ENCODE peak calls at places on chromosomes 7 and 10, in four cellular contexts. One of them, this sample, is unnamed.

GRCh38 chr10:60444494-60445064 is 54.9 kb upstream of the ANK3 start:
- DNase-seq in lower leg skin: no peak
- DNase-seq in fibroblast of mammary gland: peak
- DNase-seq in stimulated activated naive B cell treated with anti-CD40 and anti-IgM and Interleukin-4, amounts not matched to agents 10 μg/mL and 1 μg/mL and 100 μg/mL, for 72 hours: no peak
- DNase-seq in this sample: no peak

GRCh38 chr7:98105942-98106544 is 619 bp upstream of the LMTK2 start:
- DNase-seq in lower leg skin: peak
- DNase-seq in fibroblast of mammary gland: no peak
- DNase-seq in stimulated activated naive B cell treated with anti-CD40 and anti-IgM and Interleukin-4, amounts not matched to agents 10 μg/mL and 1 μg/mL and 100 μg/mL, for 72 hours: no peak
- DNase-seq in this sample: no peak

GRCh38 chr10:14971867-14972448 is 12.8 kb downstream of the MEIG1 start:
- DNase-seq in lower leg skin: no peak
- DNase-seq in fibroblast of mammary gland: peak
- DNase-seq in stimulated activated naive B cell treated with anti-CD40 and anti-IgM and Interleukin-4, amounts not matched to agents 10 μg/mL and 1 μg/mL and 100 μg/mL, for 72 hours: peak
- DNase-seq in this sample: peak

GRCh38 chr7:82677064-82677463 is 233.5 kb upstream of the CACNA2D1 start:
- DNase-seq in lower leg skin: no peak
- DNase-seq in fibroblast of mammary gland: no peak
- DNase-seq in stimulated activated naive B cell treated with anti-CD40 and anti-IgM and Interleukin-4, amounts not matched to agents 10 μg/mL and 1 μg/mL and 100 μg/mL, for 72 hours: no peak
- DNase-seq in this sample: peak

GRCh38 chr7:143416565-143417149 is 8.0 kb upstream of the EPHA1 start:
- DNase-seq in lower leg skin: no peak
- DNase-seq in fibroblast of mammary gland: peak
- DNase-seq in stimulated activated naive B cell treated with anti-CD40 and anti-IgM and Interleukin-4, amounts not matched to agents 10 μg/mL and 1 μg/mL and 100 μg/mL, for 72 hours: no peak
- DNase-seq in this sample: no peak

GRCh38 chr7:134789967-134790685 is 10.7 kb downstream of the CALD1 start:
- DNase-seq in lower leg skin: peak
- DNase-seq in fibroblast of mammary gland: peak
- DNase-seq in stimulated activated naive B cell treated with anti-CD40 and anti-IgM and Interleukin-4, amounts not matched to agents 10 μg/mL and 1 μg/mL and 100 μg/mL, for 72 hours: no peak
- DNase-seq in this sample: no peak

GRCh38 chr10:95537543-95537930 is 23.6 kb downstream of the SORBS1 start:
- DNase-seq in lower leg skin: no peak
- DNase-seq in fibroblast of mammary gland: no peak
- DNase-seq in stimulated activated naive B cell treated with anti-CD40 and anti-IgM and Interleukin-4, amounts not matched to agents 10 μg/mL and 1 μg/mL and 100 μg/mL, for 72 hours: no peak
- DNase-seq in this sample: no peak

GRCh38 chr10:131168238-131168875 is 143.2 kb downstream of the TCERG1L start:
- DNase-seq in lower leg skin: no peak
- DNase-seq in fibroblast of mammary gland: no peak
- DNase-seq in stimulated activated naive B cell treated with anti-CD40 and anti-IgM and Interleukin-4, amounts not matched to agents 10 μg/mL and 1 μg/mL and 100 μg/mL, for 72 hours: no peak
- DNase-seq in this sample: no peak

GRCh38 chr7:100678291-100678984 is 4.9 kb downstream of the GNB2 start:
- DNase-seq in lower leg skin: no peak
- DNase-seq in fibroblast of mammary gland: no peak
- DNase-seq in stimulated activated naive B cell treated with anti-CD40 and anti-IgM and Interleukin-4, amounts not matched to agents 10 μg/mL and 1 μg/mL and 100 μg/mL, for 72 hours: no peak
- DNase-seq in this sample: no peak

GRCh38 chr7:138125598-138126111 is 49.4 kb downstream of the AKR1D1 start:
- DNase-seq in lower leg skin: no peak
- DNase-seq in fibroblast of mammary gland: peak
- DNase-seq in stimulated activated naive B cell treated with anti-CD40 and anti-IgM and Interleukin-4, amounts not matched to agents 10 μg/mL and 1 μg/mL and 100 μg/mL, for 72 hours: no peak
- DNase-seq in this sample: no peak

GRCh38 chr10:130707389-130707979 is 571.3 kb downstream of the GLRX3 start:
- DNase-seq in lower leg skin: no peak
- DNase-seq in fibroblast of mammary gland: no peak
- DNase-seq in stimulated activated naive B cell treated with anti-CD40 and anti-IgM and Interleukin-4, amounts not matched to agents 10 μg/mL and 1 μg/mL and 100 μg/mL, for 72 hours: no peak
- DNase-seq in this sample: no peak

GRCh38 chr7:91034459-91035368 is 229.5 kb upstream of the FZD1 start:
- DNase-seq in lower leg skin: no peak
- DNase-seq in fibroblast of mammary gland: peak
- DNase-seq in stimulated activated naive B cell treated with anti-CD40 and anti-IgM and Interleukin-4, amounts not matched to agents 10 μg/mL and 1 μg/mL and 100 μg/mL, for 72 hours: peak
- DNase-seq in this sample: peak

GRCh38 chr10:32949221-32949678 is 8.8 kb downstream of the ITGB1 start:
- DNase-seq in lower leg skin: no peak
- DNase-seq in fibroblast of mammary gland: no peak
- DNase-seq in stimulated activated naive B cell treated with anti-CD40 and anti-IgM and Interleukin-4, amounts not matched to agents 10 μg/mL and 1 μg/mL and 100 μg/mL, for 72 hours: no peak
- DNase-seq in this sample: no peak

GRCh38 chr7:31550432-31550831 is 36.5 kb downstream of the ITPRID1 start:
- DNase-seq in lower leg skin: no peak
- DNase-seq in fibroblast of mammary gland: no peak
- DNase-seq in stimulated activated naive B cell treated with anti-CD40 and anti-IgM and Interleukin-4, amounts not matched to agents 10 μg/mL and 1 μg/mL and 100 μg/mL, for 72 hours: no peak
- DNase-seq in this sample: no peak

GRCh38 chr10:58545427-58545826 is 32.8 kb downstream of the BICC1 start:
- DNase-seq in lower leg skin: no peak
- DNase-seq in fibroblast of mammary gland: no peak
- DNase-seq in stimulated activated naive B cell treated with anti-CD40 and anti-IgM and Interleukin-4, amounts not matched to agents 10 μg/mL and 1 μg/mL and 100 μg/mL, for 72 hours: no peak
- DNase-seq in this sample: no peak

GRCh38 chr10:27147701-27148100 is 6.5 kb downstream of the YME1L1 start:
- DNase-seq in lower leg skin: no peak
- DNase-seq in fibroblast of mammary gland: peak
- DNase-seq in stimulated activated naive B cell treated with anti-CD40 and anti-IgM and Interleukin-4, amounts not matched to agents 10 μg/mL and 1 μg/mL and 100 μg/mL, for 72 hours: no peak
- DNase-seq in this sample: no peak

GRCh38 chr10:70432101-70432500 is 9.4 kb downstream of the NODAL start:
- DNase-seq in lower leg skin: no peak
- DNase-seq in fibroblast of mammary gland: no peak
- DNase-seq in stimulated activated naive B cell treated with anti-CD40 and anti-IgM and Interleukin-4, amounts not matched to agents 10 μg/mL and 1 μg/mL and 100 μg/mL, for 72 hours: no peak
- DNase-seq in this sample: peak

GRCh38 chr10:62817120-62817762 is 1.1 kb upstream of the EGR2 start:
- DNase-seq in lower leg skin: peak
- DNase-seq in fibroblast of mammary gland: no peak
- DNase-seq in stimulated activated naive B cell treated with anti-CD40 and anti-IgM and Interleukin-4, amounts not matched to agents 10 μg/mL and 1 μg/mL and 100 μg/mL, for 72 hours: peak
- DNase-seq in this sample: peak

GRCh38 chr7:134890246-134891240 is 95.8 kb upstream of the AGBL3 start:
- DNase-seq in lower leg skin: no peak
- DNase-seq in fibroblast of mammary gland: peak
- DNase-seq in stimulated activated naive B cell treated with anti-CD40 and anti-IgM and Interleukin-4, amounts not matched to agents 10 μg/mL and 1 μg/mL and 100 μg/mL, for 72 hours: no peak
- DNase-seq in this sample: peak

GRCh38 chr10:49165940-49166803 is 22.0 kb downstream of the TMEM273 start:
- DNase-seq in lower leg skin: no peak
- DNase-seq in fibroblast of mammary gland: no peak
- DNase-seq in stimulated activated naive B cell treated with anti-CD40 and anti-IgM and Interleukin-4, amounts not matched to agents 10 μg/mL and 1 μg/mL and 100 μg/mL, for 72 hours: no peak
- DNase-seq in this sample: no peak

GRCh38 chr10:127991543-127992255 is 84.8 kb downstream of the PTPRE start:
- DNase-seq in lower leg skin: no peak
- DNase-seq in fibroblast of mammary gland: no peak
- DNase-seq in stimulated activated naive B cell treated with anti-CD40 and anti-IgM and Interleukin-4, amounts not matched to agents 10 μg/mL and 1 μg/mL and 100 μg/mL, for 72 hours: no peak
- DNase-seq in this sample: no peak

GRCh38 chr7:105132335-105132734 is 118.3 kb downstream of the KMT2E start:
- DNase-seq in lower leg skin: no peak
- DNase-seq in fibroblast of mammary gland: no peak
- DNase-seq in stimulated activated naive B cell treated with anti-CD40 and anti-IgM and Interleukin-4, amounts not matched to agents 10 μg/mL and 1 μg/mL and 100 μg/mL, for 72 hours: no peak
- DNase-seq in this sample: no peak

GRCh38 chr7:138400400-138400886 is 59.6 kb upstream of the TRIM24 start:
- DNase-seq in lower leg skin: no peak
- DNase-seq in fibroblast of mammary gland: no peak
- DNase-seq in stimulated activated naive B cell treated with anti-CD40 and anti-IgM and Interleukin-4, amounts not matched to agents 10 μg/mL and 1 μg/mL and 100 μg/mL, for 72 hours: no peak
- DNase-seq in this sample: no peak